ENCODE peak calls at places on chromosome 19, in ten cellular contexts. G is NCI-H1417; K is tibial nerve; X is NCI-H526 treated with DMSO at 0.1 percent for 48 hours; T is T-helper 2 cell treated with Interferon-gamma antibody and Interleukin-4, amounts not matched to agents 5 μg/mL and 100 μg/mL, for 36 hours; H is amygdala; A is upper lobe of right lung; V is psoas muscle; I is NCI-H187 treated with DMSO at 0.1 percent for 48 hours; U is ovary. F is an unnamed sample.
A peak's percentile ranks its signal among the peaks of the same experiment; 100 is the strongest.

GRCh38 chr19:47032171-47032811 is 12.7 kb downstream of the NPAS1 start:
- DNase-seq in V (no peak), U (no peak), K (no peak), X (peak; percentile 37), I (no peak), A (peak; percentile 80), H (no peak), T (peak; percentile 39), G (peak; percentile 77), F (no peak)

GRCh38 chr19:8307400-8307964 is 676 bp downstream of the CD320 start:
- DNase-seq in X (no peak), I (no peak), G (no peak), K (no peak), V (peak; percentile 26), A (no peak), H (no peak), T (no peak), U (no peak), F (no peak)

GRCh38 chr19:10603873-10604459 is 16.9 kb upstream of the AP1M2 start:
- DNase-seq in T (peak; percentile 13), H (no peak), I (no peak), A (no peak), G (peak; percentile 36), X (no peak), K (peak; percentile 33), V (no peak), U (no peak), F (peak; percentile 11)

GRCh38 chr19:3129112-3129511 is 6.7 kb upstream of the GNA15 start:
- DNase-seq in H (no peak), V (no peak), I (no peak), U (no peak), G (peak; percentile 48), K (peak; percentile 54), X (peak; percentile 39), T (no peak), A (no peak), F (no peak)

GRCh38 chr19:46288896-46289588 is 7.8 kb upstream of the HIF3A start:
- DNase-seq in G (no peak), T (no peak), X (no peak), V (no peak), H (no peak), U (peak; percentile 33), A (no peak), K (no peak), I (no peak), F (no peak)

GRCh38 chr19:3369337-3370213 is 3.2 kb downstream of the NFIC start:
- DNase-seq in K (no peak), G (no peak), H (no peak), A (peak; percentile 80), I (no peak), X (no peak), U (peak; percentile 70), T (no peak), V (peak; percentile 73), F (no peak)

GRCh38 chr19:49741210-49741844 is 21.8 kb downstream of the TSKS start:
- DNase-seq in U (no peak), I (no peak), G (no peak), T (no peak), X (no peak), H (no peak), K (no peak), V (no peak), A (no peak), F (no peak)

GRCh38 chr19:22616659-22617058 is 17.5 kb upstream of the ZNF492 start:
- DNase-seq in K (no peak), U (no peak), V (no peak), G (no peak), T (no peak), I (no peak), X (no peak), A (peak; percentile 23), H (no peak), F (no peak)

F was measured in hippocampal formation.